ENCODE peak calls at places on chromosome 5, in seven cellular contexts. One of them, this sample, is unnamed.
A peak's percentile ranks its signal among the peaks of the same experiment; 100 is the strongest.

GRCh38 chr5:174283176-174283575 is 237.7 kb downstream of the NSG2 start:
- DNase-seq in cardiac muscle cell: no peak
- DNase-seq in ovary: no peak
- DNase-seq in GM23248: no peak
- DNase-seq in right cardiac atrium: no peak
- DNase-seq in kidney: no peak
- DNase-seq in A549: no peak
- DNase-seq in this sample: no peak

GRCh38 chr5:41371741-41372140 is 138.7 kb downstream of the PLCXD3 start:
- DNase-seq in ovary: no peak
- DNase-seq in A549: peak; percentile 33
- DNase-seq in right cardiac atrium: no peak
- DNase-seq in kidney: no peak
- DNase-seq in GM23248: peak; percentile 80
- DNase-seq in cardiac muscle cell: no peak
- DNase-seq in this sample: no peak

GRCh38 chr5:1312993-1313833 is 18.3 kb upstream of the TERT start:
- DNase-seq in ovary: no peak
- DNase-seq in kidney: peak; percentile 53
- DNase-seq in right cardiac atrium: no peak
- DNase-seq in cardiac muscle cell: no peak
- DNase-seq in GM23248: no peak
- DNase-seq in A549: no peak
- DNase-seq in this sample: no peak

GRCh38 chr5:135012951-135013391 is 21.1 kb downstream of the PITX1 start:
- DNase-seq in right cardiac atrium: peak; percentile 32
- DNase-seq in GM23248: peak; percentile 26
- DNase-seq in kidney: peak; percentile 26
- DNase-seq in cardiac muscle cell: no peak
- DNase-seq in A549: no peak
- DNase-seq in ovary: no peak
- DNase-seq in this sample: peak; percentile 42

GRCh38 chr5:1855075-1855474 is 27.6 kb downstream of the IRX4 start:
- DNase-seq in GM23248: no peak
- DNase-seq in ovary: no peak
- DNase-seq in kidney: peak; percentile 13
- DNase-seq in A549: no peak
- DNase-seq in right cardiac atrium: peak; percentile 11
- DNase-seq in cardiac muscle cell: no peak
- DNase-seq in this sample: no peak

GRCh38 chr5:57244331-57244730 is 70.5 kb downstream of the GPBP1 start:
- DNase-seq in GM23248: no peak
- DNase-seq in A549: no peak
- DNase-seq in right cardiac atrium: no peak
- DNase-seq in ovary: no peak
- DNase-seq in kidney: no peak
- DNase-seq in cardiac muscle cell: no peak
- DNase-seq in this sample: no peak

GRCh38 chr5:124746916-124747769 is 704 bp upstream of the ZNF608 start:
- DNase-seq in kidney: peak; percentile 93
- DNase-seq in GM23248: peak; percentile 87
- DNase-seq in cardiac muscle cell: peak; percentile 96
- DNase-seq in ovary: peak; percentile 79
- DNase-seq in right cardiac atrium: peak; percentile 87
- DNase-seq in A549: peak; percentile 83
- DNase-seq in this sample: peak; percentile 81

GRCh38 chr5:98193921-98194760 is 579.3 kb upstream of the RGMB start:
- DNase-seq in A549: no peak
- DNase-seq in GM23248: no peak
- DNase-seq in right cardiac atrium: no peak
- DNase-seq in ovary: no peak
- DNase-seq in kidney: no peak
- DNase-seq in cardiac muscle cell: no peak
- DNase-seq in this sample: no peak

GRCh38 chr5:41118177-41118576 is 47.0 kb upstream of the MROH2B start:
- DNase-seq in GM23248: no peak
- DNase-seq in ovary: no peak
- DNase-seq in kidney: no peak
- DNase-seq in cardiac muscle cell: no peak
- DNase-seq in right cardiac atrium: no peak
- DNase-seq in A549: no peak
- DNase-seq in this sample: no peak

GRCh38 chr5:180168758-180169157 is 40.3 kb downstream of the RASGEF1C start:
- DNase-seq in right cardiac atrium: no peak
- DNase-seq in GM23248: no peak
- DNase-seq in cardiac muscle cell: no peak
- DNase-seq in kidney: no peak
- DNase-seq in A549: no peak
- DNase-seq in ovary: no peak
- DNase-seq in this sample: no peak

GRCh38 chr5:133440467-133441115 is 171.8 kb downstream of the FSTL4 start:
- DNase-seq in kidney: no peak
- DNase-seq in GM23248: peak; percentile 10
- DNase-seq in right cardiac atrium: peak; percentile 68
- DNase-seq in cardiac muscle cell: no peak
- DNase-seq in A549: no peak
- DNase-seq in ovary: no peak
- DNase-seq in this sample: no peak

GRCh38 chr5:146107901-146108300 is 2.5 kb upstream of the PLAC8L1 start:
- DNase-seq in GM23248: peak; percentile 20
- DNase-seq in kidney: no peak
- DNase-seq in cardiac muscle cell: no peak
- DNase-seq in A549: no peak
- DNase-seq in ovary: no peak
- DNase-seq in right cardiac atrium: no peak
- DNase-seq in this sample: no peak

GRCh38 chr5:146109379-146109778 is 4.0 kb upstream of the PLAC8L1 start:
- DNase-seq in ovary: no peak
- DNase-seq in right cardiac atrium: no peak
- DNase-seq in kidney: no peak
- DNase-seq in GM23248: no peak
- DNase-seq in A549: no peak
- DNase-seq in cardiac muscle cell: no peak
- DNase-seq in this sample: no peak

GRCh38 chr5:146101646-146102045 is 3.7 kb downstream of the PLAC8L1 start:
- DNase-seq in cardiac muscle cell: no peak
- DNase-seq in kidney: no peak
- DNase-seq in right cardiac atrium: no peak
- DNase-seq in ovary: no peak
- DNase-seq in GM23248: no peak
- DNase-seq in A549: no peak
- DNase-seq in this sample: no peak

GRCh38 chr5:146103594-146103993 is 1.8 kb downstream of the PLAC8L1 start:
- DNase-seq in kidney: no peak
- DNase-seq in A549: no peak
- DNase-seq in right cardiac atrium: no peak
- DNase-seq in ovary: no peak
- DNase-seq in cardiac muscle cell: no peak
- DNase-seq in GM23248: no peak
- DNase-seq in this sample: no peak

GRCh38 chr5:146105477-146105876 is at the start of gene PLAC8L1:
- DNase-seq in A549: no peak
- DNase-seq in ovary: no peak
- DNase-seq in cardiac muscle cell: no peak
- DNase-seq in GM23248: no peak
- DNase-seq in right cardiac atrium: no peak
- DNase-seq in kidney: no peak
- DNase-seq in this sample: no peak
- H3K27ac ChIP-seq in A549: no peak within 1 kb of the TSS
- H3K27ac ChIP-seq in ovary: no peak within 1 kb of the TSS
- H3K27ac ChIP-seq in cardiac muscle cell: no peak within 1 kb of the TSS
- H3K27ac ChIP-seq in GM23248: no peak within 1 kb of the TSS
- H3K27ac ChIP-seq in right cardiac atrium: no peak within 1 kb of the TSS
- H3K27ac ChIP-seq in kidney: no peak within 1 kb of the TSS
- H3K27ac ChIP-seq in this sample: no peak within 1 kb of the TSS

GRCh38 chr5:94672746-94673145 is 54.3 kb downstream of the SLF1 start:
- DNase-seq in kidney: no peak
- DNase-seq in right cardiac atrium: no peak
- DNase-seq in A549: no peak
- DNase-seq in cardiac muscle cell: no peak
- DNase-seq in GM23248: no peak
- DNase-seq in ovary: no peak
- DNase-seq in this sample: no peak
- H3K4me1 ChIP-seq in kidney: no peaks in the 10 kb centered on the region
- H3K4me1 ChIP-seq in right cardiac atrium: no peaks in the 10 kb centered on the region
- H3K4me1 ChIP-seq in A549: no peaks in the 10 kb centered on the region
- H3K4me1 ChIP-seq in cardiac muscle cell: no peaks in the 10 kb centered on the region
- H3K4me1 ChIP-seq in GM23248: peaks cover 18% of the 10 kb centered on the region
- H3K4me1 ChIP-seq in ovary: no peaks in the 10 kb centered on the region
- H3K4me1 ChIP-seq in this sample: no peaks in the 10 kb centered on the region

DNA sequence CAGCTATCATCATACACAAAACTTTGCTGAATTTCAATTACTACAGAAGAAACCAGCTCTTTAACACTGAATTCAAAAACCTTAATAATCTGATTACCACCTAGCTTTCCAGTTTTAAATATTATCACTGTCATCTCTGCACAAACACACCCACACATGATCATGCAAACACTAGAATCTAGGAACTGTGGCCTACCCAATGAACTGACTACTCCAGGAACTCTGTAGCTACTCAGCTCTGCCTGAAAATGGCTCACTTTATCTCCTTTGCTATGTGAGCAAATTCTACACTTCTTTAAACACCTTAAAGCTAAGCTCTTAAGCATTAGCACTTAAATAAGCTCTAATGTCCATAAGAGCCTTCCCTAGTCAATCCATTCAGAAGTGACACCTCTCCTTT is 123.3 kb upstream of the DPYSL3 start:
- DNase-seq in cardiac muscle cell: no peak
- DNase-seq in kidney: no peak
- DNase-seq in right cardiac atrium: no peak
- DNase-seq in A549: no peak
- DNase-seq in GM23248: no peak
- DNase-seq in ovary: no peak
- DNase-seq in this sample: no peak
- H3K4me3 ChIP-seq in cardiac muscle cell: no peak overlapping the region
- H3K4me3 ChIP-seq in kidney: no peak overlapping the region
- H3K4me3 ChIP-seq in right cardiac atrium: no peak overlapping the region
- H3K4me3 ChIP-seq in A549: no peak overlapping the region
- H3K4me3 ChIP-seq in GM23248: no peak overlapping the region
- H3K4me3 ChIP-seq in ovary: no peak overlapping the region
- H3K4me3 ChIP-seq in this sample: no peak overlapping the region

DNA sequence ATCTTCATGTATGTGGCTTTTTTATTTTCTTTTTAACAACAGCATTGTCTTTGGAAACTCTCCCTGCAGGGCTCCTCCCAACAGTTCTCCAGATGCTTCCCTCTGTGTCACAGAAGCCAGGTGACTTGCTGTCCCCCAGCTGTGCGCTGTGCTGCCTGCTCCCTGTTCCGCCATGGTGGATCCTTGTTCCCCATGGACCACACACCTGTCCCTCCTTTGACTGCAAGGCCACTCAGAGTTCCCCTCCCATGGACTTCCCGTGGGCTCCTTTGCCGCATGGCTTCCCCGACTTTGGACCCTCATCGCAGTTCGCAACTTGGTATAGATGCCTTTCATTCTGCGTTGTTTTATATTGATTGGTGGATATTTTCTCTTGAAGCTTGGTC is 18.6 kb downstream of the ANKRD33B start:
- DNase-seq in right cardiac atrium: no peak
- DNase-seq in A549: no peak
- DNase-seq in cardiac muscle cell: no peak
- DNase-seq in ovary: no peak
- DNase-seq in kidney: no peak
- DNase-seq in GM23248: no peak
- DNase-seq in this sample: no peak
- H3K27ac ChIP-seq in right cardiac atrium: no peak overlapping the region
- H3K27ac ChIP-seq in A549: no peak overlapping the region
- H3K27ac ChIP-seq in cardiac muscle cell: no peak overlapping the region
- H3K27ac ChIP-seq in ovary: no peak overlapping the region
- H3K27ac ChIP-seq in kidney: no peak overlapping the region
- H3K27ac ChIP-seq in GM23248: no peak overlapping the region
- H3K27ac ChIP-seq in this sample: no peak overlapping the region

This sample was measured in SJSA1.